ENCODE peak calls at places on chromosomes 12 and 14, in nine cellular contexts. One of them, this sample, is unnamed.

GRCh38 chr12:67441736-67442346 is 172.7 kb downstream of the CAND1 start:
- DNase-seq in coronary artery: peak; percentile 88
- DNase-seq in body of pancreas: peak; percentile 90
- DNase-seq in activated T-cell treated with anti-CD3 and anti-CD28 coated beads for 24 hours: peak; percentile 61
- DNase-seq in pulmonary artery endothelial cell: no peak
- DNase-seq in psoas muscle: peak; percentile 92
- DNase-seq in GM10248: peak; percentile 63
- DNase-seq in stimulated activated CD8-positive, alpha-beta memory T cell treated with anti-CD3 and anti-CD28 coated beads, Interleukin-15, amount 100 ng/mL, for 1 hour: peak; percentile 57
- DNase-seq in fibroblast of mammary gland: peak; percentile 81
- DNase-seq in this sample: peak; percentile 90

GRCh38 chr14:105709281-105710118 is 183.1 kb downstream of the TMEM121 start:
- DNase-seq in coronary artery: no peak
- DNase-seq in body of pancreas: no peak
- DNase-seq in activated T-cell treated with anti-CD3 and anti-CD28 coated beads for 24 hours: no peak
- DNase-seq in pulmonary artery endothelial cell: no peak
- DNase-seq in psoas muscle: peak; percentile 32
- DNase-seq in GM10248: no peak
- DNase-seq in stimulated activated CD8-positive, alpha-beta memory T cell treated with anti-CD3 and anti-CD28 coated beads, Interleukin-15, amount 100 ng/mL, for 1 hour: no peak
- DNase-seq in fibroblast of mammary gland: no peak
- DNase-seq in this sample: no peak

GRCh38 chr12:21583587-21583986 is 21.1 kb downstream of the GYS2 start:
- DNase-seq in coronary artery: no peak
- DNase-seq in body of pancreas: no peak
- DNase-seq in activated T-cell treated with anti-CD3 and anti-CD28 coated beads for 24 hours: no peak
- DNase-seq in pulmonary artery endothelial cell: no peak
- DNase-seq in psoas muscle: no peak
- DNase-seq in GM10248: no peak
- DNase-seq in stimulated activated CD8-positive, alpha-beta memory T cell treated with anti-CD3 and anti-CD28 coated beads, Interleukin-15, amount 100 ng/mL, for 1 hour: no peak
- DNase-seq in fibroblast of mammary gland: no peak
- DNase-seq in this sample: no peak

GRCh38 chr12:13175499-13175898 is 21.0 kb upstream of the EMP1 start:
- DNase-seq in coronary artery: no peak
- DNase-seq in body of pancreas: no peak
- DNase-seq in activated T-cell treated with anti-CD3 and anti-CD28 coated beads for 24 hours: no peak
- DNase-seq in pulmonary artery endothelial cell: no peak
- DNase-seq in psoas muscle: no peak
- DNase-seq in GM10248: no peak
- DNase-seq in stimulated activated CD8-positive, alpha-beta memory T cell treated with anti-CD3 and anti-CD28 coated beads, Interleukin-15, amount 100 ng/mL, for 1 hour: no peak
- DNase-seq in fibroblast of mammary gland: peak; percentile 81
- DNase-seq in this sample: no peak

GRCh38 chr12:19752712-19753111 is 313.4 kb downstream of the AEBP2 start:
- DNase-seq in coronary artery: no peak
- DNase-seq in body of pancreas: no peak
- DNase-seq in activated T-cell treated with anti-CD3 and anti-CD28 coated beads for 24 hours: no peak
- DNase-seq in pulmonary artery endothelial cell: no peak
- DNase-seq in psoas muscle: no peak
- DNase-seq in GM10248: no peak
- DNase-seq in stimulated activated CD8-positive, alpha-beta memory T cell treated with anti-CD3 and anti-CD28 coated beads, Interleukin-15, amount 100 ng/mL, for 1 hour: no peak
- DNase-seq in fibroblast of mammary gland: peak; percentile 51
- DNase-seq in this sample: no peak

GRCh38 chr12:92544321-92544720 is 158.5 kb upstream of the PLEKHG7 start:
- DNase-seq in coronary artery: no peak
- DNase-seq in body of pancreas: no peak
- DNase-seq in activated T-cell treated with anti-CD3 and anti-CD28 coated beads for 24 hours: no peak
- DNase-seq in pulmonary artery endothelial cell: no peak
- DNase-seq in psoas muscle: no peak
- DNase-seq in GM10248: no peak
- DNase-seq in stimulated activated CD8-positive, alpha-beta memory T cell treated with anti-CD3 and anti-CD28 coated beads, Interleukin-15, amount 100 ng/mL, for 1 hour: no peak
- DNase-seq in fibroblast of mammary gland: no peak
- DNase-seq in this sample: no peak

GRCh38 chr14:81625343-81625742 is 91.7 kb upstream of the SEL1L start:
- DNase-seq in coronary artery: no peak
- DNase-seq in body of pancreas: no peak
- DNase-seq in activated T-cell treated with anti-CD3 and anti-CD28 coated beads for 24 hours: no peak
- DNase-seq in pulmonary artery endothelial cell: no peak
- DNase-seq in psoas muscle: no peak
- DNase-seq in GM10248: peak; percentile 20
- DNase-seq in stimulated activated CD8-positive, alpha-beta memory T cell treated with anti-CD3 and anti-CD28 coated beads, Interleukin-15, amount 100 ng/mL, for 1 hour: no peak
- DNase-seq in fibroblast of mammary gland: peak; percentile 20
- DNase-seq in this sample: no peak

GRCh38 chr14:104516906-104517305 is 62.7 kb upstream of the C14orf180 start:
- DNase-seq in coronary artery: no peak
- DNase-seq in body of pancreas: no peak
- DNase-seq in activated T-cell treated with anti-CD3 and anti-CD28 coated beads for 24 hours: no peak
- DNase-seq in pulmonary artery endothelial cell: no peak
- DNase-seq in psoas muscle: no peak
- DNase-seq in GM10248: no peak
- DNase-seq in stimulated activated CD8-positive, alpha-beta memory T cell treated with anti-CD3 and anti-CD28 coated beads, Interleukin-15, amount 100 ng/mL, for 1 hour: no peak
- DNase-seq in fibroblast of mammary gland: no peak
- DNase-seq in this sample: no peak

GRCh38 chr12:116196752-116197718 is 80.5 kb downstream of the MED13L start:
- DNase-seq in coronary artery: no peak
- DNase-seq in body of pancreas: no peak
- DNase-seq in activated T-cell treated with anti-CD3 and anti-CD28 coated beads for 24 hours: no peak
- DNase-seq in pulmonary artery endothelial cell: no peak
- DNase-seq in psoas muscle: no peak
- DNase-seq in GM10248: no peak
- DNase-seq in stimulated activated CD8-positive, alpha-beta memory T cell treated with anti-CD3 and anti-CD28 coated beads, Interleukin-15, amount 100 ng/mL, for 1 hour: no peak
- DNase-seq in fibroblast of mammary gland: no peak
- DNase-seq in this sample: no peak

GRCh38 chr12:26287666-26288408 is 92.5 kb downstream of the SSPN start:
- DNase-seq in coronary artery: no peak
- DNase-seq in body of pancreas: peak; percentile 79
- DNase-seq in activated T-cell treated with anti-CD3 and anti-CD28 coated beads for 24 hours: no peak
- DNase-seq in pulmonary artery endothelial cell: no peak
- DNase-seq in psoas muscle: peak; percentile 49
- DNase-seq in GM10248: no peak
- DNase-seq in stimulated activated CD8-positive, alpha-beta memory T cell treated with anti-CD3 and anti-CD28 coated beads, Interleukin-15, amount 100 ng/mL, for 1 hour: no peak
- DNase-seq in fibroblast of mammary gland: peak; percentile 85
- DNase-seq in this sample: no peak

This sample was measured in activated naive CD4-positive, alpha-beta T cell treated with anti-CD3 and anti-CD28 coated beads, Interleukin-2, amount 10 ng/mL, durations not matched to agents 7 days and 5 days.